ENCODE peak calls at places on chromosomes 3 and 15, in eight cellular contexts. V is GM23338, B is uterus, C is fibroblast of pulmonary artery, N is AG04450, T is dorsolateral prefrontal cortex, L is cardiac fibroblast, H is MM.1S. K is an unnamed sample.

GRCh38 chr3:141306922-141307321 is 61.4 kb upstream of the ZBTB38 start:
- DNase-seq in H (no peak), T (no peak), L (no peak), V (no peak), N (no peak), B (no peak), C (no peak), K (no peak)

GRCh38 chr3:45035441-45036301 is 9.6 kb downstream of the CLEC3B start:
- DNase-seq in N (no peak), B (peak), V (peak), L (peak), T (peak), C (no peak), H (no peak), K (no peak)

GRCh38 chr3:163582967-163583366 is 1495.3 kb downstream of the SI start:
- DNase-seq in H (no peak), L (no peak), C (no peak), B (no peak), N (no peak), V (no peak), T (no peak), K (no peak)

GRCh38 chr3:113105980-113106379 is 105.4 kb upstream of the BOC start:
- DNase-seq in N (no peak), L (no peak), B (no peak), H (no peak), V (no peak), T (no peak), C (no peak), K (no peak)

GRCh38 chr15:83365370-83365938 is 81.0 kb upstream of the BNC1 start:
- DNase-seq in H (peak), V (peak), L (peak), T (peak), N (no peak), C (peak), B (peak), K (peak)

GRCh38 chr15:52143862-52144261 is 31.3 kb upstream of the BCL2L10 start:
- DNase-seq in L (peak), C (peak), H (no peak), T (no peak), V (peak), N (peak), B (no peak), K (peak)

GRCh38 chr3:43995078-43995928 is 246.4 kb upstream of the TOPAZ1 start:
- DNase-seq in L (peak), C (no peak), N (no peak), T (peak), H (peak), B (no peak), V (peak), K (no peak)

GRCh38 chr3:24628523-24629258 is 134.0 kb upstream of the THRB start:
- DNase-seq in V (no peak), T (no peak), N (no peak), C (no peak), B (no peak), L (peak), H (no peak), K (no peak)

GRCh38 chr15:49199666-49200065 is 29.6 kb downstream of the GALK2 start:
- DNase-seq in H (no peak), B (no peak), L (peak), V (no peak), T (no peak), C (peak), N (no peak), K (no peak)

GRCh38 chr15:31278056-31278445 is 48.6 kb upstream of the KLF13 start:
- DNase-seq in C (no peak), L (no peak), V (no peak), H (no peak), N (no peak), T (no peak), B (no peak), K (no peak)

GRCh38 chr3:185473290-185473815 is 25.5 kb downstream of the TMEM41A start:
- DNase-seq in N (no peak), H (no peak), V (no peak), C (no peak), T (peak), B (no peak), L (no peak), K (no peak)

GRCh38 chr3:12993623-12994356 is 79.4 kb downstream of the IQSEC1 start:
- DNase-seq in N (no peak), L (no peak), T (no peak), B (peak), V (peak), C (no peak), H (no peak), K (no peak)

GRCh38 chr15:85063088-85063487 is 81.4 kb downstream of the PDE8A start:
- DNase-seq in B (no peak), C (no peak), V (no peak), L (peak), N (no peak), T (no peak), H (no peak), K (no peak)

GRCh38 chr3:149042766-149043386 is 43.5 kb downstream of the HLTF start:
- DNase-seq in L (peak), N (no peak), B (no peak), T (no peak), V (no peak), H (peak), C (peak), K (peak)

GRCh38 chr3:194087995-194088841 is 47.7 kb upstream of the HES1 start:
- DNase-seq in H (no peak), V (no peak), T (no peak), B (no peak), N (no peak), L (no peak), C (no peak), K (no peak)

GRCh38 chr3:71565976-71566375 is 17.6 kb downstream of the FOXP1 start:
- DNase-seq in C (no peak), B (no peak), N (no peak), V (no peak), T (no peak), L (no peak), H (no peak), K (no peak)

GRCh38 chr15:69819371-69819770 is 278.3 kb downstream of the TLE3 start:
- DNase-seq in B (no peak), T (no peak), N (no peak), V (no peak), C (no peak), L (no peak), H (no peak), K (no peak)

GRCh38 chr3:123656691-123657090 is 71.8 kb upstream of the HACD2 start:
- DNase-seq in V (peak), N (no peak), L (no peak), B (no peak), H (peak), T (no peak), C (no peak), K (no peak)

GRCh38 chr15:73997986-73998385 is 3.5 kb downstream of the PML start:
- DNase-seq in H (no peak), L (no peak), B (no peak), C (no peak), T (no peak), V (no peak), N (no peak), K (no peak)

GRCh38 chr3:9183811-9184463 is 65.5 kb downstream of the SRGAP3 start:
- DNase-seq in N (no peak), C (no peak), B (no peak), V (peak), T (peak), H (no peak), L (no peak), K (no peak)

GRCh38 chr3:168036654-168037419 is 58.9 kb downstream of the GOLIM4 start:
- DNase-seq in V (no peak), H (no peak), N (no peak), L (no peak), B (no peak), T (no peak), C (no peak), K (no peak)

GRCh38 chr3:134846943-134847342 is 51.9 kb downstream of the EPHB1 start:
- DNase-seq in B (no peak), N (no peak), H (no peak), C (peak), V (peak), L (peak), T (no peak), K (peak)

GRCh38 chr3:133548090-133548489 is 25.4 kb upstream of the CDV3 start:
- DNase-seq in B (no peak), V (no peak), C (peak), N (no peak), H (peak), T (no peak), L (peak), K (no peak)

GRCh38 chr15:69170597-69170996 is 10.2 kb downstream of the GLCE start:
- DNase-seq in C (no peak), B (no peak), N (no peak), T (no peak), H (no peak), V (no peak), L (no peak), K (no peak)

GRCh38 chr3:46162975-46163550 is 45.0 kb downstream of the CCR1 start:
- DNase-seq in T (no peak), B (no peak), L (no peak), H (no peak), C (no peak), V (peak), N (no peak), K (no peak)

GRCh38 chr15:101386967-101387366 is 91.9 kb upstream of the SNRPA1 start:
- DNase-seq in N (no peak), T (no peak), L (no peak), V (no peak), C (no peak), H (no peak), B (no peak), K (no peak)

GRCh38 chr15:77921664-77922063 is 155.8 kb downstream of the TBC1D2B start:
- DNase-seq in V (no peak), B (no peak), T (no peak), C (no peak), N (no peak), H (no peak), L (no peak), K (no peak)

GRCh38 chr3:129441782-129442181 is 1.8 kb downstream of the IFT122 start:
- DNase-seq in T (no peak), L (peak), N (no peak), V (no peak), B (no peak), H (no peak), C (peak), K (peak)

GRCh38 chr3:72678892-72679291 is 169.4 kb downstream of the SHQ1 start:
- DNase-seq in H (no peak), V (no peak), N (no peak), L (no peak), T (no peak), C (no peak), B (no peak), K (no peak)

GRCh38 chr15:90002428-90002844 is 1.3 kb downstream of the ZNF710 start:
- DNase-seq in L (peak), V (peak), T (no peak), H (peak), N (no peak), B (peak), C (peak), K (no peak)

GRCh38 chr3:128009952-128010846 is 42.0 kb upstream of the SEC61A1 start:
- DNase-seq in V (no peak), N (no peak), T (no peak), L (peak), C (peak), H (no peak), B (no peak), K (peak)

GRCh38 chr3:101172516-101172915 is 147.9 kb downstream of the IMPG2 start:
- DNase-seq in H (no peak), B (no peak), L (no peak), T (no peak), C (no peak), V (no peak), N (no peak), K (peak)

GRCh38 chr15:70197318-70197944 is 99.7 kb upstream of the TLE3 start:
- DNase-seq in N (no peak), V (no peak), H (no peak), C (no peak), T (no peak), L (no peak), B (no peak), K (no peak)

GRCh38 chr3:119184808-119185690 is 11.7 kb downstream of the UPK1B start:
- DNase-seq in L (peak), N (peak), C (peak), V (no peak), T (no peak), B (no peak), H (no peak), K (peak)

GRCh38 chr3:141191097-141191749 is 40.4 kb upstream of the PXYLP1 start:
- DNase-seq in H (no peak), L (peak), B (no peak), V (no peak), T (no peak), N (no peak), C (peak), K (no peak)

GRCh38 chr3:100696161-100696560 is 13.1 kb upstream of the TFG start:
- DNase-seq in H (no peak), B (no peak), V (no peak), L (no peak), N (no peak), T (no peak), C (no peak), K (no peak)

GRCh38 chr3:14699643-14700042 is 24.7 kb downstream of the C3orf20 start:
- DNase-seq in B (no peak), C (no peak), N (no peak), H (no peak), V (no peak), T (no peak), L (no peak), K (no peak)

GRCh38 chr3:48232734-48233133 is 8.2 kb upstream of the ZNF589 start:
- DNase-seq in B (peak), T (peak), H (peak), V (peak), L (peak), N (no peak), C (peak), K (no peak)

GRCh38 chr3:40615916-40616315 is 91.2 kb downstream of the ZNF621 start:
- DNase-seq in L (no peak), N (no peak), B (no peak), C (no peak), V (peak), H (no peak), T (no peak), K (no peak)

GRCh38 chr3:40617084-40617483 is 92.3 kb downstream of the ZNF621 start:
- DNase-seq in H (no peak), T (no peak), L (no peak), B (no peak), V (no peak), C (no peak), N (no peak), K (no peak)

GRCh38 chr3:40615110-40615915 is 90.6 kb downstream of the ZNF621 start:
- DNase-seq in C (no peak), H (no peak), L (no peak), V (peak), N (no peak), B (no peak), T (no peak), K (no peak)

GRCh38 chr3:40616420-40616819 is 91.7 kb downstream of the ZNF621 start:
- DNase-seq in B (no peak), T (no peak), L (no peak), H (no peak), V (peak), C (no peak), N (no peak), K (no peak)

DNA sequence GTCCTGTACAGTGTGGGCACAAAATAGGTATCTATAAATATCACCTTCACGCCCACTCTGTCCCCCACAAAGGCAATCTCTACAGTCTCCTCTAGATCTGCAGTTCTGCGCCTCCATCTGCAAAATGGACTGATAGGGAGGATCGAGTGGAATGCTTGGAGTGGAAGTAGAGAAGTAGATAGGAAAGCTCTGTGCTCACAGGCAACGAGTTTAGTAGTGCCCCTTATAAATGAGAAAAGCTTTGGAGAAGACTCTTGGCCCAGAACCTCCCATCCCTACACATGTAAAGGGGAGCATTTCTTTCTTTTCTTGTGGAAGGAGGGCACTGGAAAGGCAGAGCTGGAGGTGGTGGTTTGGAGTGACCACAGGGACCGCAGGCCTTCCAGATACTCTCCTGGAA is 88.5 kb downstream of the ZNF621 start:
- DNase-seq in C (no peak), H (no peak), V (no peak), L (no peak), B (no peak), N (no peak), T (no peak), K (no peak)
- H3K4me3 ChIP-seq in C (no peak), H (no peak), V (no peak), L (no peak), B (no peak), N (no peak), T (no peak), K (no peak)

GRCh38 chr3:159112724-159113123 is 310.9 kb downstream of the MFSD1 start:
- DNase-seq in B (no peak), C (no peak), N (no peak), T (no peak), H (no peak), L (no peak), V (peak), K (no peak)
- TF ChIP-seq CTCF in B (no peak), C (no peak), N (no peak), T (no peak), H (peak), L (no peak), V (peak), K (no peak)

GRCh38 chr15:75620043-75620775 is 5.3 kb downstream of the SNUPN start:
- DNase-seq in L (peak), V (no peak), T (no peak), H (no peak), B (peak), C (peak), N (no peak), K (no peak)
- H3K4me3 ChIP-seq in L (peak), V (no peak), T (peak), H (no peak), B (no peak), C (peak), N (peak), K (peak)

GRCh38 chr3:19256313-19256712 is 108.0 kb downstream of the KCNH8 start:
- DNase-seq in L (no peak), N (no peak), C (no peak), V (peak), T (no peak), H (no peak), B (no peak), K (no peak)
- TF ChIP-seq CTCF in L (no peak), N (no peak), C (no peak), V (peak), T (no peak), H (no peak), B (no peak), K (no peak)

GRCh38 chr3:111768571-111769100 is 90.4 kb upstream of the PHLDB2 start:
- DNase-seq in T (no peak), V (no peak), L (peak), B (no peak), H (no peak), C (peak), N (peak), K (peak)
- H3K4me3 ChIP-seq in T (no peak), V (no peak), L (no peak), B (no peak), H (no peak), C (no peak), N (no peak), K (no peak)